ENCODE peak calls at places on chromosomes 3 and 15, in five cellular contexts. T is PC-9, I is endodermal cell, Y is body of pancreas, J is Panc1. L is an unnamed sample.

GRCh38 chr15:93105510-93105909 is 16.5 kb upstream of the RGMA start:
- DNase-seq in T (no peak), I (peak), Y (no peak), J (no peak), L (no peak)

GRCh38 chr3:127529346-127530188 is 61.0 kb downstream of the TPRA1 start:
- DNase-seq in T (no peak), I (peak), Y (no peak), J (no peak), L (no peak)

GRCh38 chr3:52703356-52703755 is 2.2 kb downstream of the GLT8D1 start:
- DNase-seq in T (no peak), I (no peak), Y (no peak), J (no peak), L (no peak)

GRCh38 chr15:64732156-64732860 is 43.1 kb downstream of the RBPMS2 start:
- DNase-seq in T (no peak), I (no peak), Y (no peak), J (no peak), L (no peak)

GRCh38 chr15:50275908-50276307 is 10.4 kb upstream of the HDC start:
- DNase-seq in T (no peak), I (no peak), Y (no peak), J (no peak), L (no peak)

GRCh38 chr3:58074126-58074715 is 66.0 kb downstream of the FLNB start:
- DNase-seq in T (no peak), I (no peak), Y (no peak), J (no peak), L (no peak)

GRCh38 chr3:181712505-181713299 is 977 bp downstream of the SOX2 start:
- DNase-seq in T (no peak), I (peak), Y (no peak), J (no peak), L (peak)

GRCh38 chr3:84692261-84692660 is 266.5 kb upstream of the CADM2 start:
- DNase-seq in T (peak), I (no peak), Y (no peak), J (no peak), L (no peak)

GRCh38 chr3:113167929-113168771 is 43.2 kb upstream of the BOC start:
- DNase-seq in T (no peak), I (no peak), Y (no peak), J (no peak), L (no peak)

GRCh38 chr15:31333119-31333518 is 6.5 kb downstream of the KLF13 start:
- DNase-seq in T (no peak), I (no peak), Y (peak), J (no peak), L (no peak)

GRCh38 chr15:68497206-68497910 is 65.4 kb upstream of the ITGA11 start:
- DNase-seq in T (no peak), I (peak), Y (no peak), J (no peak), L (no peak)

GRCh38 chr3:72171461-72171860 is 386.5 kb upstream of the PROK2 start:
- DNase-seq in T (no peak), I (no peak), Y (no peak), J (no peak), L (no peak)

GRCh38 chr3:197847866-197848401 is 56.9 kb downstream of the LRCH3 start:
- DNase-seq in T (no peak), I (no peak), Y (no peak), J (no peak), L (peak)

GRCh38 chr15:90539789-90540188 is 10.1 kb downstream of the CRTC3 start:
- DNase-seq in T (no peak), I (no peak), Y (no peak), J (no peak), L (no peak)

GRCh38 chr3:28286595-28286994 is 45.2 kb downstream of the CMC1 start:
- DNase-seq in T (no peak), I (no peak), Y (no peak), J (peak), L (peak)

GRCh38 chr15:31147456-31147855 is 45.9 kb upstream of the TRPM1 start:
- DNase-seq in T (no peak), I (no peak), Y (no peak), J (no peak), L (no peak)

GRCh38 chr15:31598620-31599019 is 272.0 kb downstream of the KLF13 start:
- DNase-seq in T (no peak), I (peak), Y (no peak), J (no peak), L (no peak)

GRCh38 chr3:77459926-77460325 is 420.0 kb downstream of the ROBO2 start:
- DNase-seq in T (no peak), I (no peak), Y (no peak), J (no peak), L (no peak)

GRCh38 chr15:85730001-85730820 is 64.5 kb downstream of the KLHL25 start:
- DNase-seq in T (no peak), I (peak), Y (peak), J (peak), L (peak)

GRCh38 chr15:95259513-95259912 is 1028.2 kb downstream of the MCTP2 start:
- DNase-seq in T (peak), I (peak), Y (peak), J (peak), L (peak)

GRCh38 chr15:24718289-24719082 is 42.9 kb downstream of the NPAP1 start:
- DNase-seq in T (no peak), I (peak), Y (no peak), J (no peak), L (no peak)

GRCh38 chr15:97730315-97730714 is 230.2 kb upstream of the ARRDC4 start:
- DNase-seq in T (no peak), I (no peak), Y (no peak), J (no peak), L (no peak)

GRCh38 chr15:90618330-90619136 is 88.8 kb downstream of the CRTC3 start:
- DNase-seq in T (no peak), I (no peak), Y (no peak), J (no peak), L (no peak)

DNA sequence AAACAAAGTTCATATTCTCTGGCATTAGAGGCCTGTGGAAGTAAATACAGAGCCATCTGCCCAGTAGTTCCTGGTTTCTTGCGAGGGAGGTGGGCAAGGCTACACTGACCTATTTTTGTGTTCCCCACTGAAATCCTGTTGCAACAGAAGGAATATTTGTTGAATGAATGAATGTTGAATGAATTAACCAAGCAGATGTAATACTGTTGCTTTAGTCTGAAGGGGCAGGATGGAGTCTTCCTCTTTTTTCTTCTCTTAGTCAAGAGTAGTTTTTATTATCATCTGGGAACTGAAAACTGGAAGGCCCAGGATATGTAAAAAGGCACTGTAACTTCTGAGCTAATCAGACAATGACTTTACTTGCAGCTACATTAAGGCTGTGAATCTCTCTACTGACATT is 17.1 kb downstream of the BLOC1S6 start:
- DNase-seq in T (no peak), I (no peak), Y (no peak), J (no peak), L (no peak)
- H3K27ac ChIP-seq in T (no peak), I (no peak), Y (no peak), J (no peak), L (no peak)

GRCh38 chr3:36956155-36956554 is 11.3 kb upstream of the TRANK1 start:
- DNase-seq in T (no peak), I (no peak), Y (no peak), J (no peak), L (no peak)

GRCh38 chr3:36957862-36958686 is 13.2 kb upstream of the TRANK1 start:
- DNase-seq in T (no peak), I (no peak), Y (no peak), J (no peak), L (peak)

GRCh38 chr3:36954452-36955134 is 9.7 kb upstream of the TRANK1 start:
- DNase-seq in T (no peak), I (no peak), Y (no peak), J (no peak), L (no peak)

GRCh38 chr3:36959821-36960220 is 15.0 kb upstream of the TRANK1 start:
- DNase-seq in T (no peak), I (no peak), Y (no peak), J (no peak), L (no peak)

DNA sequence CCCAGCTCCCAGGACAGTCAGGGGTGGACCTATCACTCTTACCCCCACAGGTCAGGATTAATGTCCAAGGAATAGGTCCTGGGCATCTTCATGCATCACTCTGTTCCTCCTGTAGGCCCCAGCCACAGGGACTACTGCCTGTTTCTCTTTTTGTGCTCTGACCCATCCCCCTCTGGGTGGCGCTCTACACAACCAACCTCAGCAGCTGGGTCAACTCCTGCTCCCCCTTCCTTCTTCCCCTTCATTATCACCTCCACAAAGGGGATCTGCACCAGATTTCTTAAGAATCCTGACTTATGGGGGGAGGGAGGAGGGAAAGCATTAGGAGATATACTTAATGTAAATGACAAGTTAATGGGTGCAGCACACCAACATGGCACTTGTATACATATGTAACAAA is 12.2 kb upstream of the TRANK1 start:
- DNase-seq in T (no peak), I (peak), Y (no peak), J (no peak), L (no peak)
- TF ChIP-seq CTCF in T (no peak), I (peak), Y (no peak), J (peak), L (no peak)

DNA sequence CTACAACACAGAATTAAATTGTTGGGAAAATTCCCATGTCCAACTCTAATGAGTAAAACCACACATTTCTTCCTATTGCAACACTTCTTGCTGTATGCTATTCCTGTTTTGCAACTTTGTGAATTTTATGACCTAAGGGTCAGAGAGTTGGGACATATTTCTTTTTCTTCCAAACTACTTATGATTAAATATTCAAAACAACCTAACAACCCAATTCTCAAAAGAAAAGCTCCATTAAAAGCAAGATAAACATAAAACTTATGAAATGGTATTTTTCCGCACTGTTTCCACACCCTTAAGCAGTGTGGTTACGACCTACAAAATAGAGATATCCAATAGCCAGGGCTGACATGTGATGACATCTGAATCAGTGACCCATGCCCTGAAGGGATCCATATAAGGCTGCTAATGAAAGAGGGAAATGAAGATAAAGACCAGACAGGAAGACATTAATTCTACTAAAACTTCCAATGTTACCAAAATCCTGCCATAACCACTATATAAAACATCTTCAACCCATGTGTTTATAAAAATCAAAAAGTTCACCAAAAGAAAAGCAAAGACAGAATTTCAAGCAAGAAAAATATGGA is 45.6 kb downstream of the DMXL2 start:
- DNase-seq in T (peak), I (no peak), Y (no peak), J (no peak), L (peak)
- H3K27ac ChIP-seq in T (peak), I (no peak), Y (no peak), J (no peak), L (no peak)

GRCh38 chr15:81108427-81108826 is 25.6 kb upstream of the CFAP161 start:
- DNase-seq in T (no peak), I (peak), Y (peak), J (no peak), L (no peak)
- TF ChIP-seq CTCF in T (peak), I (peak), Y (peak), J (peak), L (no peak)

GRCh38 chr3:15298504-15298903 is 33.9 kb downstream of the SH3BP5 start:
- DNase-seq in T (no peak), I (no peak), Y (no peak), J (no peak), L (no peak)

GRCh38 chr3:15297592-15298350 is 34.6 kb downstream of the SH3BP5 start:
- DNase-seq in T (no peak), I (no peak), Y (no peak), J (no peak), L (no peak)

GRCh38 chr3:15294914-15295313 is 37.5 kb downstream of the SH3BP5 start:
- DNase-seq in T (no peak), I (no peak), Y (no peak), J (no peak), L (no peak)

GRCh38 chr3:15292765-15293522 is 39.4 kb downstream of the SH3BP5 start:
- DNase-seq in T (peak), I (no peak), Y (peak), J (no peak), L (no peak)

DNA sequence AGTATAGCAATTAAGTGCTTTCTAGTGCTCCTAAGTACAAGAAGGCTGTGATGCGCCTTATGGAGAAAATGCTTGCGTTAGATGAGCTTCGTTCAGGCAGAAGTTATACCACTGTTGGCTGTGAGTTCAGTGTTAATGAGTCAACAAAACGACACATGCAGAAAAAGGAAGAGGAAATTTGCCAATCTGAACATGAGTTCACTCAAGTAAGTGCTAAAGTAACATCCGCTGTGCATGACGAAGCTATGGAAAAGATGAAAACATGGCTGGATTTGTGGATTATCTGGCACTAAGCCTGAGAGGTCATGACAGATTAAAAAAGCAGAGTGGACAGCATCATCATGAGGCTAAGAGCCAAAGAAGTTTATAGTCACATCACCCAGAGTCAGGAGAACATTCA is 36.9 kb downstream of the SH3BP5 start:
- DNase-seq in T (no peak), I (no peak), Y (no peak), J (no peak), L (no peak)
- H3K27ac ChIP-seq in T (no peak), I (no peak), Y (peak), J (no peak), L (no peak)

DNA sequence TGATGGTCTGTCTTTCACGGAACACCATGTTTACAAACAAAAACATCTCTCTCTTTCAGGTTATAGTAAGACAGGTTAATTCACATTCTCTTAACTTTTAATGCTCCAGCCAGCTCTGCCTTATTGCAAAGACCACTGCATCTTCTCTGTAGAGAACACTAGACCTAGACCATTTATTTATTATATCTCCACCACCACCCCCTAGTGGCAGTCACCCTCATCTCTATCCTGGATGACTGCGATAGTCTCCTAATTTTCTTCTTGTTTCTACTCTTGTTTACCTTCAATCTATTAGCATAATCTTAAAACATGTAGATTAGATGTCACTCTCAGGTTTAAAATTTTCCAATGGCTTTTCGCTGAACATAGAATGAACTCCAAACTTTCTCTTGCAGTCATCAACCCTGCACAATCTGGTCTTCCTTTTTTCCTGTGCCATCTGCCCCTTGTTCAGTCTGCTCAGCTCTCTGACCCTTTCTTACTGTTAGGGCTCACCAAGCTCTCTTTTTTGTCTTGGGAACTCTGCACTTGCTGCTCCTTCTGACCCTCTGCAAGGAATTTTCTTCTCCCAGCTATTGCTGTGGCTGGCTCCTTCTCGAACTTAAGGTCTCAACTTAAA is 155.6 kb downstream of the SQOR start:
- DNase-seq in T (no peak), I (peak), Y (peak), J (peak), L (peak)
- TF ChIP-seq CTCF in T (peak), I (peak), Y (peak), J (peak), L (peak)

DNA sequence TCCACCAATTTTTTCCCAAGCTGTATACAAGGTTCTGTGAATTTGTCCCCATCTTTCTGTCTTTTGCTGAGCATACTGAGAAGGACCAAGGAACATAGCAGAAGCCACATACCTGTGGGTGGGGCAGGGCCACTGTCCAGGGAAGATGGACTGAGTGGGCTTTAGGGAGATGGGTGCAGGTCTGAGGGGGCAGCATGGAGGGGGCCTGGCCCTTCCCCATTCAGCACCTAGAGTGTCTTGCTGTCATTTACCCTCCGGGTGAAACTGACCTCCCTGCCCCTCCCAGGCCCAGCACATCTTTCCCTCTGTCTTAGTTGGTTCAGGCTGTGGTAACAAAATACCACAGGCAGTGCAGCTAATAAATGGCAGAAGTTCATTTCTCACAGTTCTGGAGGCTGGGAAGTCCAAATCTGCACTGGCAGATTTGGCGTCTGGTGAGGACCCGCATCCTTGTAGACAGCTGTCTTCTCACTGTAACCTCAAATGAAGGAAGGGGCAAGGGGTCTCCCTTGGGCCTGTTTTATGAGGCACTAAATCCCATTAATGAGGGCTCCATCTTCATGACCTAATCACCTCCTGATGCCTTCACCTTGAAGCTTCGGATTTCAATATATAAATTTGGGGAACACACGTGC is 180.0 kb upstream of the SMAD3 start:
- DNase-seq in T (no peak), I (peak), Y (no peak), J (no peak), L (no peak)
- H3K27ac ChIP-seq in T (no peak), I (no peak), Y (no peak), J (peak), L (peak)

DNA sequence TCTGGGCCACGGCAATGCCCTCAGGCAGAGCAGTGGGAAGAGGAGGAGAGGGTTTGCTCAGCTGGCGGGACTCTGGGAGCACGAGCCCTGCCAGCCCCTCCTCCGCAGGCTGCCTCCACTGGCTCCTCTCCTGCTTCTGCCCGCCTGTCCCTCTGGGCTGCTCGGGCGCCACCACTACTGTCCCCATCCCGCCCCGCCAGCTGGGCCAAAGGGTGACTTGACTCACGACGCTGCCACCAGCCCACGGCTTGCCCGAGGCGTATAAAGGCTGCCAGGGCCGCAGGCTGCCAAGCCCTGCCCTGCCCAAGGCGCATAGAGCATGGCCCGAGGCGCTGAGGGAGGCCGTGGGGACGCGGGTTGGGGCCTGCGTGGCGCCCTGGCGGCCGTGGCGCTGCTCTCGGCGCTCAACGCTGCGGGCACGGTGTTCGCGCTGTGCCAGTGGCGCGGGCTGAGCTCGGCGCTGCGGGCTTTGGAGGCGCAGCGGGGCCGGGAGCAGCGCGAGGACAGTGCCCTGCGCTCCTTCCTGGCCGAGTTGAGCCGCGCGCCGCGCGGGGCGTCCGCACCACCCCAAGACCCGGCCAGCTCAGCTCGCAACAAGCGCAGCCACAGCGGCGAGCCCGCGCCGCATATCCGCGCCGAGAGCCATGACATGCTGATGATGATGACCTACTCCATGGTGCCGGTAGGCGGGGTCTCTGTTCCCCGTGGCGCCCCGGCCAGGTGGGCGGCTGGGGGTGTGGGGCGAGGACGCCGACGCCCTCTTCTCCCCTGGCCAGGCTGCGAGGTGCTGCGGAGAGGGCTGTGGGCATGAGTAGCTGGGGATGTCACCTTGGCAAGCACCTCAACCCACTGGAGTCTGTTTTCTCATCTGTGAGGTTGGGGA is at the start of gene GLDN:
- DNase-seq in T (no peak), I (peak), Y (peak), J (no peak), L (no peak)
- TF ChIP-seq CTCF in T (no peak), I (peak), Y (no peak), J (no peak), L (no peak)

GRCh38 chr3:188348445-188349244 is 194.7 kb downstream of the LPP start:
- DNase-seq in T (peak), I (no peak), Y (peak), J (no peak), L (peak)
- H3K27ac ChIP-seq in T (peak), I (no peak), Y (peak), J (no peak), L (peak)